ENCODE peak calls at places on chromosomes 16 and 17, in four cellular contexts. C, F, A and W are unnamed samples.

GRCh38 chr16:10906914-10907756 is 30.1 kb downstream of the CIITA start:
- DNase-seq in C (no peak), A (no peak), F (no peak), W (no peak)

GRCh38 chr17:68142595-68142994 is 105.2 kb upstream of the AMZ2 start:
- DNase-seq in C (no peak), A (no peak), F (no peak), W (no peak)

GRCh38 chr17:66509913-66510312 is 207.5 kb downstream of the PRKCA start:
- DNase-seq in F (no peak), A (no peak), C (no peak), W (no peak)

GRCh38 chr17:60173304-60173807 is 23.6 kb downstream of the CA4 start:
- DNase-seq in F (no peak), A (peak), C (no peak), W (no peak)

GRCh38 chr16:72902276-72902675 is 145.7 kb downstream of the ZFHX3 start:
- DNase-seq in A (no peak), C (no peak), F (no peak), W (no peak)

GRCh38 chr16:4734730-4735575 is 616 bp downstream of the DNAAF8 start:
- DNase-seq in A (peak), C (peak), F (peak), W (peak)

GRCh38 chr17:17820046-17820445 is 16.7 kb downstream of the SREBF1 start:
- DNase-seq in A (no peak), C (no peak), F (no peak), W (no peak)

GRCh38 chr17:76154935-76155845 is 14.1 kb upstream of the FOXJ1 start:
- DNase-seq in A (no peak), F (no peak), C (no peak), W (no peak)

GRCh38 chr16:57570301-57571070 is 28.0 kb downstream of the ADGRG5 start:
- DNase-seq in F (no peak), C (no peak), A (no peak), W (no peak)

GRCh38 chr17:75843577-75844529 is at the start of gene UNC13D:
- DNase-seq in C (no peak), F (peak), A (no peak), W (no peak)

GRCh38 chr17:65324977-65325376 is 187.8 kb downstream of the RGS9 start:
- DNase-seq in A (peak), C (no peak), F (no peak), W (peak)

GRCh38 chr17:71522383-71522782 is 598.4 kb upstream of the SOX9 start:
- DNase-seq in F (no peak), A (peak), C (no peak), W (no peak)

GRCh38 chr16:57818377-57819055 is 16.2 kb upstream of the KIFC3 start:
- DNase-seq in A (no peak), C (no peak), F (no peak), W (no peak)

GRCh38 chr17:68455756-68456528 is 1.4 kb downstream of the WIPI1 start:
- DNase-seq in C (no peak), A (peak), F (no peak), W (peak)

GRCh38 chr17:51056813-51057510 is 63.7 kb downstream of the SPAG9 start:
- DNase-seq in A (peak), C (peak), F (peak), W (peak)

GRCh38 chr17:42133461-42134041 is 10.9 kb downstream of the HSPB9 start:
- DNase-seq in F (no peak), A (no peak), C (peak), W (no peak)

GRCh38 chr16:12899529-12900168 is 1.7 kb upstream of the SHISA9 start:
- DNase-seq in F (no peak), A (no peak), C (no peak), W (no peak)

GRCh38 chr16:53257001-53257400 is 177.3 kb upstream of the RBL2 start:
- DNase-seq in C (no peak), F (no peak), A (peak), W (peak)

GRCh38 chr17:40561871-40562611 is 3.2 kb downstream of the CCR7 start:
- DNase-seq in C (peak), F (peak), A (no peak), W (no peak)

GRCh38 chr17:4381690-4382671 is 15.5 kb upstream of the UBE2G1 start:
- DNase-seq in A (peak), C (no peak), F (no peak), W (no peak)

GRCh38 chr17:4375039-4375748 is 8.7 kb upstream of the UBE2G1 start:
- DNase-seq in A (no peak), F (peak), C (peak), W (no peak)

DNA sequence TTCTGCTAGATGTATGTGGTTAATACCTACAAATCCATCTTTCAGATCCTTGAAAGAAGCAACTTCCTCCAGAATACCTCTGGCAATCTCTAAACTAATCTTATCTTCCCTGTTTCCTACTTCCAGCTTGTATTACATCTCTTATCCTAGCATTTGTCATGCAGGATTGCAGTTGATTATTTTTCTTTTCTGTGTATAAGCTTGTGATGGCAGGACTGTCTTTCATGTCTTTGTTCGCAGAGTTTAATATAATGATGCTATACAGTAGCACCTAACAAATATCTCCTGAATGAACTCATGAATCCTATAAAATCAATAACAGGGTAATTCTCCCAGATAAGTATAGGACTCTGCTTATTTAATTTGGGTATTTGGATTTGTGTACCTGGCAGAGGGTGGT is 12.2 kb upstream of the UBE2G1 start:
- DNase-seq in C (no peak), A (no peak), F (no peak), W (no peak)
- H3K4me3 ChIP-seq in C (no peak), A (no peak), F (no peak), W (no peak)

DNA sequence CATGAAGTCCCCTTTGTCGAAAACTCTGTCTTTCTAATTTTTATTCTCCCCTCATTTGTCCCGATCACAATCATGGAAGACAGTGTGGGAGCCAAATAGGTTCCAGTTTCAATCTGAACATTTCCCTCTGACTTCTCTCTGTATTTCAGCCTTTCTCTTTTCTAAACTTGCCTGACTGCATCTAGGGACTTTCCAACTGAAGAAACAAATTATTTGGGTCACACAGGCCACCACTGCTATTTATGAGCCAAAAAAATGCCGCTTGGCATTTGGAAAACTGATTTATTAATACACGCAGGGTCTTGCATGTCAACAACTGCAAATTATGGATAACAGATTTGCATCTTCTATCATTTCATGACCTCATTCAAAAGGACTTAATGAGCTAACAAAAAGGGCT is 55.2 kb upstream of the ELAC2 start:
- DNase-seq in A (no peak), F (no peak), C (no peak), W (no peak)
- H3K4me3 ChIP-seq in A (no peak), F (no peak), C (no peak), W (no peak)

GRCh38 chr17:5126719-5127488 is 11.1 kb downstream of the USP6 start:
- DNase-seq in A (no peak), C (no peak), F (no peak), W (no peak)

GRCh38 chr17:5120036-5120435 is 4.2 kb downstream of the USP6 start:
- DNase-seq in C (no peak), F (no peak), A (no peak), W (no peak)

GRCh38 chr17:5121186-5121841 is 5.5 kb downstream of the USP6 start:
- DNase-seq in F (no peak), A (no peak), C (no peak), W (no peak)

GRCh38 chr17:5123343-5124124 is 7.7 kb downstream of the USP6 start:
- DNase-seq in A (no peak), C (no peak), F (no peak), W (no peak)

DNA sequence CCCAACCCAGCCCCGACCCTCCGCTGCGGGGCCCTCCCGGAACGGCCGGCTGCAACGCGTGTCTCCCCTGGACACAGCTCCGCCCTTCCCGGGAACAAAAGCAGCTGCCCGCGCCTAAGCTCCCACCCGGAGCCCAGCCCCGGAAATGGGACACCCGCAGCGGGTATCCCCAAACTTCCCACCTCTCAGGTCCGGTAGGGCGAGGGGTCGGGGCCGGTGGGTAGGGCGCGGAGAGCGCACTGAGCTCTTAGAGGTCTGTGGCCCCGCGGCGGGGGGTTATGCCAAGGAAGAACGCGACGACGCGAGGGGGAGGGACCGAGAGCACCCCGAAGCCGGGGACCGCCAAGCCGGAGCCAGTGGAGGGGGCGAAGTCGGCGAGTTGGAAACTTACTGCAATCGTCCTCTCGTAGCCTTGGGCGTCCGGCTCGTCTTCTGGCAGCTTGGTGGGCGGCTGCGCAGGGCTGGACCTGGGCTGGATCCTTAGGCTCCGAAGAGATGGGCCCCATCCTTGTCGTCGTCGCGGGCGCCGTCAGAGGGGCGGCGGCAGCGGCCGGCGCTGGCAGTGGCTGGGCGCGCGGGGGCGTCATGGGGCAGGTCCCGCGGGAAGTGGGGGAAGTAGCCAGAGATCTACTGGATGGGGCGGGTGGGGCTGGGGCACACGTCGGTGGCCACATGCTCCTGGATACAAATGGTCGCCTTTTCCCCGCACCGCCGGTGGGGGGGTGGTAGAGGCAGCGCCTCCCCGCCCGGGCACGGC is 6.9 kb downstream of the USP6 start:
- DNase-seq in A (peak), F (no peak), C (no peak), W (peak)
- H3K4me3 ChIP-seq in A (peak), F (no peak), C (no peak), W (peak)

DNA sequence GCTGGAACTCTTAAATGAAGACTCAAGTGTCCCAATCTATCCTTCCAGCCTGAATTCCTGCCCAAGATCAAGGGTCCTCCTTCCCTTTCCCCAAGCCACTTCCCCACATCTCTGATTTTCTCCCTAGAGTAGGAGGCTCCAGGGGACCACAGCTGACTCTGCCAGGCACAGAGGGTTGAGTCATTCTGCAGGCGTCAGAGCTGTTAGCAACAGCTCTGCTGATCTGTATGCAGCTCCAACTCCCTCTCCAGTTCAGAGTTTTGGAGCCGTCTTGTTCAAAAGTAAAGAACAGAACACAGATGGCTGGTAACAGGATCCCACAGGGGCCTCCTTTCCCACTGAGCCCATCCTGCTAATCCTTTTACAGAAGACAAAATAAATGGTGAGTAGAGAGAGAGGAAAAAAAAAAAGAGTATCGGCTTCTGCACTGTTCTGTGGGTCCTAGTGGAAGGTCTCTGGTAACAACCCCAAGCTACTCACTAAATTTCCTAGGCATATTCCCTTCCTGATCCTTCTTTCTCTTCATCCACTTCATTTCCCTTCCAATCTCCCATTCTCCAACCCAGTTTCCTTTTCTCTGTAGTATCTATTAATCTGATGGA is 13.4 kb upstream of the TAOK1 start:
- DNase-seq in F (no peak), A (peak), C (no peak), W (peak)
- H3K4me3 ChIP-seq in F (no peak), A (peak), C (no peak), W (no peak)

GRCh38 chr16:54587176-54587515 is 300.6 kb upstream of the IRX3 start:
- DNase-seq in F (no peak), A (no peak), C (no peak), W (no peak)

GRCh38 chr16:54584121-54584520 is 297.5 kb upstream of the IRX3 start:
- DNase-seq in F (no peak), C (no peak), A (no peak), W (no peak)

GRCh38 chr16:54586474-54587175 is 300.0 kb upstream of the IRX3 start:
- DNase-seq in A (no peak), F (no peak), C (no peak), W (no peak)

GRCh38 chr16:54585094-54585493 is 298.5 kb upstream of the IRX3 start:
- DNase-seq in F (no peak), C (no peak), A (no peak), W (no peak)

DNA sequence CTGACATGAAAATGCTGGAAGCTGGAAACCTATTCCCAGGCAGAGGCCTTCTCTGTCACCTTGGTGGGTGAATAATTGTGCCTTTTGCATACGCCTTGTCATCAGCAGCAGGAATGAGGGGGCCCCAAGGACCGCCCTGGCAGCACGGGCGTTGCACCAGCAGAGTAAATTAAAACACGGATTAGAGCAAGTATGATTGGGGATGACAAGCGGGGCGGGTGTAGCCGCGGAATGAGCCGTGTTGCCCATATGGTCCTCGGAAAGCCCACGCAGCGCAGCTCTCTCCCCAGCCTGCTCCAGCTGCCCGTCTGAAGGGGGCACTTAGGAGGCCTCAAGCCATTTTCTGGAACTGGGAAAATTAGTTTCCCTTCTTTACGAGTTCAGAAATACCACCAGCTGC is 299.4 kb upstream of the IRX3 start:
- DNase-seq in F (no peak), C (no peak), A (no peak), W (no peak)
- H3K4me3 ChIP-seq in F (no peak), C (no peak), A (no peak), W (no peak)

GRCh38 chr16:23692190-23692837 is 13.6 kb downstream of the PLK1 start:
- DNase-seq in F (no peak), A (no peak), C (no peak), W (no peak)

GRCh38 chr16:23690771-23691482 is 12.2 kb downstream of the PLK1 start:
- DNase-seq in A (no peak), C (no peak), F (no peak), W (no peak)

GRCh38 chr16:23695756-23696155 is 17.1 kb downstream of the PLK1 start:
- DNase-seq in A (no peak), C (no peak), F (no peak), W (no peak)

GRCh38 chr16:23691483-23692189 is 12.9 kb downstream of the PLK1 start:
- DNase-seq in F (no peak), C (no peak), A (peak), W (peak)

DNA sequence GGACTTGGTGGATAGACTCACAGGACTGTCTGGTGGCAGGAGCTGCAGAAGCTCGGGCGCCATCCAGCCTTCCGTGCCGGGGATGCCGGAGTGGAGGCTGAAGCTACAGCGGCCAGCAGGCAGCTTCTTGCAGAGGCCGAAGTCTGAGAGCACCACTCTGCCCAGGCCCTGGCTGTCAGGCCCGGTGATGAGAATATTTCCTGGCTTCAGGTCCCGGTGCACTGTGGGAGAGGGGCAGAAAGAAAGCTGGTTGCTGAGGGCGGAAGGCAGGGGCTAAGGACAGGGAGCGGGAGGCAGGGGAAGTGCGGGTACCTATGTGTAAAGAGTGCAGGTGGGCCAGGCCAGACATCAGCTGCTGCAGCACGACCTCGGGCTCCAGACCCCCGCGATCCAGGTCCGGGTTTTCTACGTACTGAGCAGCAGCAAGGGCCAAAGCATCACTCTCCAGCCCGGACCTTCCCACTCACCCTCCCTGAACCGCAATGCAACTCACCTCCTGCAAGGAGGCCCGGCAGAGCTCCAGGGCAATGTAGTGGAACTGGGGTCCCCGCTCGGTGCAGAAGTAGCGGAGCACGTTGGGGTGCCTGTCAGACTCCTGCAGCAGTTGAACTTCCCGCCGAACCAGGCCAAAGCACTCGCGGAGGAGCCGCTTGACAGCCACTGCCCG is 16.2 kb downstream of the PLK1 start:
- DNase-seq in F (no peak), C (peak), A (peak), W (peak)
- H3K4me3 ChIP-seq in F (no peak), C (peak), A (no peak), W (no peak)